ENCODE peak calls at places on chromosomes 5 and 9, in four cellular contexts. A is H1, D is K562, M is HepG2. I is an unnamed sample.

GRCh38 chr5:171314728-171315385 is 5.8 kb downstream of the TLX3 start:
- DNase-seq in M (no peak), A (no peak), D (no peak), I (no peak)

GRCh38 chr5:16952968-16953671 is 17.0 kb upstream of the MYO10 start:
- DNase-seq in A (no peak), M (peak; percentile 13), D (no peak), I (no peak)

GRCh38 chr5:134583821-134584220 is 48.8 kb downstream of the SAR1B start:
- DNase-seq in D (no peak), M (no peak), A (no peak), I (no peak)

GRCh38 chr5:173888473-173889135 is 455 bp downstream of the CPEB4 start:
- DNase-seq in M (no peak), A (no peak), D (no peak), I (no peak)

GRCh38 chr5:154757647-154758406 is 2.6 kb downstream of the LARP1 start:
- DNase-seq in M (no peak), D (no peak), A (no peak), I (no peak)

GRCh38 chr5:123937230-123937629 is 425.3 kb downstream of the CSNK1G3 start:
- DNase-seq in M (peak; percentile 65), D (peak; percentile 33), A (peak; percentile 38), I (peak; percentile 72)

GRCh38 chr9:125428060-125428481 is 166.4 kb downstream of the GAPVD1 start:
- DNase-seq in A (no peak), D (peak; percentile 88), M (no peak), I (peak; percentile 28)

GRCh38 chr5:17190242-17190778 is 27.1 kb upstream of the BASP1 start:
- DNase-seq in A (no peak), M (peak; percentile 23), D (peak; percentile 19), I (peak; percentile 46)

GRCh38 chr5:107781451-107781850 is 110.7 kb upstream of the EFNA5 start:
- DNase-seq in M (no peak), A (no peak), D (no peak), I (no peak)

GRCh38 chr5:173298213-173298933 is 29.8 kb downstream of the STC2 start:
- DNase-seq in A (no peak), M (no peak), D (no peak), I (no peak)

GRCh38 chr9:89684912-89685636 is 80.3 kb downstream of the GADD45G start:
- DNase-seq in M (no peak), A (no peak), D (no peak), I (no peak)

GRCh38 chr5:91359957-91360609 is 23.0 kb downstream of the ARRDC3 start:
- DNase-seq in D (no peak), A (no peak), M (no peak), I (no peak)

GRCh38 chr5:94375801-94376200 is 242.6 kb downstream of the KIAA0825 start:
- DNase-seq in A (no peak), D (no peak), M (no peak), I (no peak)

GRCh38 chr9:21267806-21268657 is 28.2 kb upstream of the IFNA14 start:
- DNase-seq in D (no peak), M (no peak), A (no peak), I (no peak)

GRCh38 chr5:37838933-37839341 is 904 bp downstream of the GDNF start:
- DNase-seq in D (no peak), M (no peak), A (no peak), I (no peak)

GRCh38 chr5:32126691-32127090 is 47.4 kb downstream of the GOLPH3 start:
- DNase-seq in D (no peak), M (no peak), A (no peak), I (no peak)

GRCh38 chr5:58087905-58088304 is 372.0 kb downstream of the PLK2 start:
- DNase-seq in M (no peak), A (no peak), D (no peak), I (no peak)

GRCh38 chr9:79382468-79382867 is 189.3 kb upstream of the TLE4 start:
- DNase-seq in A (no peak), D (no peak), M (no peak), I (no peak)

GRCh38 chr5:159782197-159782994 is 133.9 kb upstream of the ADRA1B start:
- DNase-seq in D (no peak), A (no peak), M (no peak), I (no peak)

GRCh38 chr9:114301798-114302565 is 20.9 kb upstream of the ORM1 start:
- DNase-seq in A (no peak), M (no peak), D (no peak), I (no peak)

GRCh38 chr5:42767491-42768105 is 11.0 kb downstream of the CCDC152 start:
- DNase-seq in A (no peak), D (peak; percentile 26), M (peak; percentile 19), I (no peak)

GRCh38 chr9:114746591-114746990 is 59.2 kb downstream of the TNFSF15 start:
- DNase-seq in M (no peak), D (no peak), A (no peak), I (no peak)

GRCh38 chr9:29556317-29556716 is 1983.0 kb upstream of the C9orf72 start:
- DNase-seq in M (no peak), A (no peak), D (no peak), I (no peak)

GRCh38 chr9:70406446-70406862 is 8.0 kb downstream of the KLF9 start:
- DNase-seq in M (no peak), D (no peak), A (no peak), I (no peak)

GRCh38 chr5:159104058-159104651 is 4.4 kb upstream of the EBF1 start:
- DNase-seq in A (no peak), M (no peak), D (peak; percentile 30), I (no peak)

GRCh38 chr9:14089051-14089798 is 224.7 kb downstream of the NFIB start:
- DNase-seq in M (no peak), D (no peak), A (no peak), I (no peak)

GRCh38 chr5:178180141-178180863 is 6.9 kb downstream of the GMCL2 start:
- DNase-seq in M (no peak), D (no peak), A (peak; percentile 89), I (no peak)

GRCh38 chr9:86563350-86563749 is 209.1 kb upstream of the TUT7 start:
- DNase-seq in M (no peak), D (no peak), A (no peak), I (no peak)

GRCh38 chr5:78718827-78719226 is 70.3 kb upstream of the LHFPL2 start:
- DNase-seq in A (no peak), M (no peak), D (no peak), I (no peak)

GRCh38 chr9:83238871-83239624 is 176.1 kb upstream of the RASEF start:
- DNase-seq in A (no peak), M (peak; percentile 25), D (no peak), I (no peak)

GRCh38 chr9:128552153-128552743 is at the start of gene SPTAN1:
- DNase-seq in A (peak; percentile 75), M (peak; percentile 61), D (peak; percentile 97), I (peak; percentile 62)

GRCh38 chr9:128551652-128552152 is 685 bp upstream of the SPTAN1 start:
- DNase-seq in A (no peak), D (no peak), M (no peak), I (no peak)

GRCh38 chr9:128553695-128554094 is 1.3 kb downstream of the SPTAN1 start:
- DNase-seq in A (no peak), D (no peak), M (no peak), I (no peak)

GRCh38 chr9:128554155-128554862 is 1.9 kb downstream of the SPTAN1 start:
- DNase-seq in M (peak; percentile 85), A (no peak), D (peak; percentile 54), I (peak; percentile 35)

GRCh38 chr9:128552744-128553221 is 396 bp downstream of the SPTAN1 start:
- DNase-seq in A (no peak), D (peak; percentile 52), M (no peak), I (no peak)
- TF ChIP-seq SP1 in A (no peak), D (no peak), M (no peak), I (no peak)

GRCh38 chr9:73237140-73237539 is 85.5 kb downstream of the ANXA1 start:
- DNase-seq in M (no peak), A (no peak), D (no peak), I (no peak)
- TF ChIP-seq FOSL1 in M (no peak), A (no peak), D (no peak), I (no peak)

GRCh38 chr5:62043289-62044274 is 262.4 kb upstream of the KIF2A start:
- DNase-seq in M (no peak), D (no peak), A (peak; percentile 60), I (no peak)
- TF ChIP-seq SP1 in M (no peak), D (no peak), A (peak; percentile 67), I (no peak)

GRCh38 chr5:77295863-77296378 is 85.4 kb downstream of the PDE8B start:
- DNase-seq in M (no peak), A (no peak), D (peak; percentile 20), I (no peak)
- TF ChIP-seq FOSL1 in M (no peak), A (no peak), D (no peak), I (no peak)

I was measured in HCT116.